ENCODE peak calls at places on chromosomes 2 and 18, in four cellular contexts. S is activated CD4-positive, alpha-beta T cell treated with anti-CD3 and anti-CD28 coated beads, Interleukin-2, amount 50 U/mL, for 24 hours; X is Right ventricle myocardium superior; T is NCI-H1092 treated with DMSO at 0.1 percent for 48 hours. G is an unnamed sample.

GRCh38 chr2:140502951-140503630 is 1627.7 kb downstream of the LRP1B start:
- DNase-seq in S (no peak), X (no peak), T (no peak), G (no peak)

GRCh38 chr2:219998099-219998498 is 370.7 kb downstream of the SLC4A3 start:
- DNase-seq in S (no peak), X (no peak), T (no peak), G (no peak)

GRCh38 chr2:28636491-28636890 is 115.1 kb upstream of the PPP1CB start:
- DNase-seq in S (no peak), X (no peak), T (no peak), G (no peak)

GRCh38 chr2:40332096-40332826 is 119.6 kb downstream of the SLC8A1 start:
- DNase-seq in S (no peak), X (no peak), T (no peak), G (no peak)

GRCh38 chr2:70988151-70988550 is 6.5 kb downstream of the TEX261 start:
- DNase-seq in S (no peak), X (peak), T (no peak), G (no peak)

GRCh38 chr2:197269173-197269572 is 41.4 kb downstream of the ANKRD44 start:
- DNase-seq in S (no peak), X (no peak), T (no peak), G (no peak)

GRCh38 chr2:214203199-214203598 is 207.7 kb upstream of the VWC2L start:
- DNase-seq in S (no peak), X (no peak), T (no peak), G (no peak)

GRCh38 chr2:64273524-64274398 is 129.5 kb upstream of the PELI1 start:
- DNase-seq in S (no peak), X (peak), T (no peak), G (peak)

GRCh38 chr18:12032786-12033642 is 51.7 kb downstream of the IMPA2 start:
- DNase-seq in S (no peak), X (no peak), T (no peak), G (no peak)

GRCh38 chr2:37454851-37455762 is 110.7 kb downstream of the QPCT start:
- DNase-seq in S (no peak), X (no peak), T (peak), G (no peak)

GRCh38 chr18:37489011-37489410 is 76.6 kb downstream of the CELF4 start:
- DNase-seq in S (no peak), X (no peak), T (no peak), G (no peak)

GRCh38 chr2:102092518-102092917 is 50.0 kb upstream of the IL1R1 start:
- DNase-seq in S (no peak), X (no peak), T (no peak), G (no peak)

GRCh38 chr2:97068074-97068473 is 26.6 kb downstream of the FAHD2B start:
- DNase-seq in S (no peak), X (no peak), T (no peak), G (no peak)

GRCh38 chr2:164773635-164774034 is 68.0 kb downstream of the COBLL1 start:
- DNase-seq in S (no peak), X (no peak), T (no peak), G (no peak)

GRCh38 chr18:56291229-56291796 is 347.1 kb downstream of the TXNL1 start:
- DNase-seq in S (no peak), X (no peak), T (no peak), G (no peak)

GRCh38 chr2:88452151-88452851 is at the start of gene FOXI3:
- DNase-seq in S (no peak), X (no peak), T (no peak), G (no peak)

GRCh38 chr18:53380063-53380639 is 844.3 kb downstream of the MBD2 start:
- DNase-seq in S (no peak), X (no peak), T (peak), G (no peak)

GRCh38 chr2:148642891-148643416 is 1.6 kb upstream of the EPC2 start:
- DNase-seq in S (no peak), X (no peak), T (no peak), G (no peak)

GRCh38 chr2:44952806-44953685 is 11.5 kb downstream of the SIX3 start:
- DNase-seq in S (no peak), X (peak), T (no peak), G (no peak)

GRCh38 chr18:34097312-34097711 is 127.4 kb downstream of the NOL4 start:
- DNase-seq in S (no peak), X (no peak), T (no peak), G (no peak)

GRCh38 chr18:38980420-38980819 is 1414.8 kb upstream of the CELF4 start:
- DNase-seq in S (no peak), X (no peak), T (no peak), G (no peak)

GRCh38 chr18:76384861-76385680 is 110.0 kb downstream of the ZNF516 start:
- DNase-seq in S (no peak), X (no peak), T (no peak), G (no peak)

GRCh38 chr2:201973316-201973715 is 60.3 kb upstream of the FZD7 start:
- DNase-seq in S (no peak), X (no peak), T (no peak), G (no peak)

GRCh38 chr2:177393824-177394614 is 1.4 kb downstream of the AGPS start:
- DNase-seq in S (no peak), X (no peak), T (no peak), G (no peak)